ENCODE peak calls at places on chromosomes 13 and 19, in five cellular contexts. One of them, this sample, is unnamed.

GRCh38 chr19:29546583-29547190 is 20.9 kb downstream of the VSTM2B start:
- DNase-seq in fibroblast of lung: no peak
- DNase-seq in activated B cell treated with CpG ODN at 0.5 μM for 24 hours: no peak
- DNase-seq in neural progenitor cell: no peak
- DNase-seq in cardiac muscle cell: no peak
- DNase-seq in this sample: no peak

GRCh38 chr13:112605531-112605990 is 17.6 kb upstream of the TUBGCP3 start:
- DNase-seq in fibroblast of lung: no peak
- DNase-seq in activated B cell treated with CpG ODN at 0.5 μM for 24 hours: no peak
- DNase-seq in neural progenitor cell: no peak
- DNase-seq in cardiac muscle cell: no peak
- DNase-seq in this sample: no peak

GRCh38 chr19:45290381-45290931 is 32.2 kb downstream of the CKM start:
- DNase-seq in fibroblast of lung: no peak
- DNase-seq in activated B cell treated with CpG ODN at 0.5 μM for 24 hours: no peak
- DNase-seq in neural progenitor cell: no peak
- DNase-seq in cardiac muscle cell: no peak
- DNase-seq in this sample: no peak

GRCh38 chr13:102295316-102296048 is 106.4 kb downstream of the FGF14 start:
- DNase-seq in fibroblast of lung: peak
- DNase-seq in activated B cell treated with CpG ODN at 0.5 μM for 24 hours: no peak
- DNase-seq in neural progenitor cell: no peak
- DNase-seq in cardiac muscle cell: no peak
- DNase-seq in this sample: no peak

GRCh38 chr19:41999071-41999877 is 5.2 kb upstream of the ATP1A3 start:
- DNase-seq in fibroblast of lung: no peak
- DNase-seq in activated B cell treated with CpG ODN at 0.5 μM for 24 hours: no peak
- DNase-seq in neural progenitor cell: peak
- DNase-seq in cardiac muscle cell: peak
- DNase-seq in this sample: no peak

GRCh38 chr13:44045179-44045562 is 165.5 kb downstream of the LACC1 start:
- DNase-seq in fibroblast of lung: no peak
- DNase-seq in activated B cell treated with CpG ODN at 0.5 μM for 24 hours: no peak
- DNase-seq in neural progenitor cell: peak
- DNase-seq in cardiac muscle cell: no peak
- DNase-seq in this sample: no peak

GRCh38 chr19:30498707-30499106 is 126.5 kb downstream of the ZNF536 start:
- DNase-seq in fibroblast of lung: no peak
- DNase-seq in activated B cell treated with CpG ODN at 0.5 μM for 24 hours: no peak
- DNase-seq in neural progenitor cell: peak
- DNase-seq in cardiac muscle cell: peak
- DNase-seq in this sample: no peak

GRCh38 chr13:106061781-106062180 is 473.7 kb downstream of the EFNB2 start:
- DNase-seq in fibroblast of lung: no peak
- DNase-seq in activated B cell treated with CpG ODN at 0.5 μM for 24 hours: no peak
- DNase-seq in neural progenitor cell: no peak
- DNase-seq in cardiac muscle cell: no peak
- DNase-seq in this sample: no peak

GRCh38 chr13:40464991-40465390 is 201.4 kb downstream of the FOXO1 start:
- DNase-seq in fibroblast of lung: no peak
- DNase-seq in activated B cell treated with CpG ODN at 0.5 μM for 24 hours: no peak
- DNase-seq in neural progenitor cell: no peak
- DNase-seq in cardiac muscle cell: no peak
- DNase-seq in this sample: no peak

GRCh38 chr13:96072392-96072791 is 17.5 kb upstream of the HS6ST3 start:
- DNase-seq in fibroblast of lung: no peak
- DNase-seq in activated B cell treated with CpG ODN at 0.5 μM for 24 hours: no peak
- DNase-seq in neural progenitor cell: peak
- DNase-seq in cardiac muscle cell: no peak
- DNase-seq in this sample: no peak
- TF ChIP-seq CTCF in fibroblast of lung: no peak
- TF ChIP-seq CTCF in activated B cell treated with CpG ODN at 0.5 μM for 24 hours: no peak
- TF ChIP-seq CTCF in neural progenitor cell: peak
- TF ChIP-seq CTCF in cardiac muscle cell: no peak
- TF ChIP-seq CTCF in this sample: no peak

GRCh38 chr13:39284801-39285388 is 246.6 kb downstream of the NHLRC3 start:
- DNase-seq in fibroblast of lung: peak
- DNase-seq in activated B cell treated with CpG ODN at 0.5 μM for 24 hours: no peak
- DNase-seq in neural progenitor cell: peak
- DNase-seq in cardiac muscle cell: no peak
- DNase-seq in this sample: no peak
- TF ChIP-seq CTCF in fibroblast of lung: peak
- TF ChIP-seq CTCF in activated B cell treated with CpG ODN at 0.5 μM for 24 hours: no peak
- TF ChIP-seq CTCF in neural progenitor cell: peak
- TF ChIP-seq CTCF in cardiac muscle cell: peak
- TF ChIP-seq CTCF in this sample: no peak

GRCh38 chr13:73399347-73400216 is 340.8 kb downstream of the KLF5 start:
- DNase-seq in fibroblast of lung: no peak
- DNase-seq in activated B cell treated with CpG ODN at 0.5 μM for 24 hours: no peak
- DNase-seq in neural progenitor cell: no peak
- DNase-seq in cardiac muscle cell: no peak
- DNase-seq in this sample: no peak
- TF ChIP-seq CTCF in fibroblast of lung: no peak
- TF ChIP-seq CTCF in activated B cell treated with CpG ODN at 0.5 μM for 24 hours: no peak
- TF ChIP-seq CTCF in neural progenitor cell: no peak
- TF ChIP-seq CTCF in cardiac muscle cell: no peak
- TF ChIP-seq CTCF in this sample: no peak

GRCh38 chr19:5131031-5131865 is 162.3 kb downstream of the KDM4B start:
- DNase-seq in fibroblast of lung: no peak
- DNase-seq in activated B cell treated with CpG ODN at 0.5 μM for 24 hours: peak
- DNase-seq in neural progenitor cell: no peak
- DNase-seq in cardiac muscle cell: no peak
- DNase-seq in this sample: no peak
- TF ChIP-seq CTCF in fibroblast of lung: no peak
- TF ChIP-seq CTCF in activated B cell treated with CpG ODN at 0.5 μM for 24 hours: no peak
- TF ChIP-seq CTCF in neural progenitor cell: peak
- TF ChIP-seq CTCF in cardiac muscle cell: no peak
- TF ChIP-seq CTCF in this sample: no peak

GRCh38 chr19:5341448-5341820 is 822 bp upstream of the PTPRS start:
- DNase-seq in fibroblast of lung: no peak
- DNase-seq in activated B cell treated with CpG ODN at 0.5 μM for 24 hours: no peak
- DNase-seq in neural progenitor cell: peak
- DNase-seq in cardiac muscle cell: no peak
- DNase-seq in this sample: no peak
- TF ChIP-seq CTCF in fibroblast of lung: no peak
- TF ChIP-seq CTCF in activated B cell treated with CpG ODN at 0.5 μM for 24 hours: no peak
- TF ChIP-seq CTCF in neural progenitor cell: no peak
- TF ChIP-seq CTCF in cardiac muscle cell: no peak
- TF ChIP-seq CTCF in this sample: no peak

GRCh38 chr13:27919934-27920676 is at the start of gene PDX1:
- DNase-seq in fibroblast of lung: no peak
- DNase-seq in activated B cell treated with CpG ODN at 0.5 μM for 24 hours: no peak
- DNase-seq in neural progenitor cell: peak
- DNase-seq in cardiac muscle cell: peak
- DNase-seq in this sample: no peak

GRCh38 chr13:27919299-27919933 is 384 bp upstream of the PDX1 start:
- DNase-seq in fibroblast of lung: no peak
- DNase-seq in activated B cell treated with CpG ODN at 0.5 μM for 24 hours: no peak
- DNase-seq in neural progenitor cell: no peak
- DNase-seq in cardiac muscle cell: no peak
- DNase-seq in this sample: no peak

GRCh38 chr13:27921421-27921960 is 1.7 kb downstream of the PDX1 start:
- DNase-seq in fibroblast of lung: no peak
- DNase-seq in activated B cell treated with CpG ODN at 0.5 μM for 24 hours: no peak
- DNase-seq in neural progenitor cell: peak
- DNase-seq in cardiac muscle cell: no peak
- DNase-seq in this sample: no peak

GRCh38 chr13:27921961-27922910 is 2.4 kb downstream of the PDX1 start:
- DNase-seq in fibroblast of lung: no peak
- DNase-seq in activated B cell treated with CpG ODN at 0.5 μM for 24 hours: no peak
- DNase-seq in neural progenitor cell: peak
- DNase-seq in cardiac muscle cell: no peak
- DNase-seq in this sample: no peak

DNA sequence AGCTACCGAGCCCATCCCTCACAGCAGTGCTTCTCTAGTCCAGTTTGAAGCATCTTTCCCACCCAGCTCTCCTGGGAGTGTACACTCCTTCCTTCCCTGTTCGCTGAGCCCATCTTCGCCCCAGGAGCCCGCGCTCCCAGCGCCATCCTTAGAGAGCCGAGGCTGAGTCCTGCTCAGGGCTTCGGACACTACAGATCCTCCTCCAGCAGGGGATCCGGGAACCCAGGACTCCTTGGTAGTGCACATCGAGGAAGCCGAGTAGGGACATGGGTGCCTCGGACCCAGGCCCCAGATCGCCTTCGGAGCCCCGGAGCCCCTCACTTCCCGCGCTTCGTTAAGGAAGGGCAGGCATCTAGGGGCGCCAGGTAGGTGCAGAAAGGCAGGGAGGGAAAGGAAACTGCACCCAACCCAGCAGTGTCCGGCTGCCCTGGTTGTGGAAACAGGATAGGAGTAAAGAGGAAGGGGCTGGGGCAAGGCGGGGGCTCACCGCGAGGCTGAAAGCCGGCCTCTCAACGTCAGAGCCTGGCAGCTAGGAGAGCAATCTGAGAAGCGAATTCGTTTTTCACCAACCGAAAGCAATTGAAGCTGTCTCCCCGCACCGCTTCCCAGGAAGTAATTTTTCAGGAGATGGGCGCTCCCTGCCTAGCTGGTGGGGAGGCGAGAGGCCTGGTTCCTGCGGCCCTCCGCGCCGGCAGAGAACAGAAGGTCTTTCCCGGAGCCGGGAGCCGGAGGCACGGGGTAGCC is 1.0 kb downstream of the PDX1 start:
- DNase-seq in fibroblast of lung: peak
- DNase-seq in activated B cell treated with CpG ODN at 0.5 μM for 24 hours: peak
- DNase-seq in neural progenitor cell: peak
- DNase-seq in cardiac muscle cell: peak
- DNase-seq in this sample: no peak
- TF ChIP-seq CTCF in fibroblast of lung: no peak
- TF ChIP-seq CTCF in activated B cell treated with CpG ODN at 0.5 μM for 24 hours: no peak
- TF ChIP-seq CTCF in neural progenitor cell: no peak
- TF ChIP-seq CTCF in cardiac muscle cell: no peak
- TF ChIP-seq CTCF in this sample: peak

DNA sequence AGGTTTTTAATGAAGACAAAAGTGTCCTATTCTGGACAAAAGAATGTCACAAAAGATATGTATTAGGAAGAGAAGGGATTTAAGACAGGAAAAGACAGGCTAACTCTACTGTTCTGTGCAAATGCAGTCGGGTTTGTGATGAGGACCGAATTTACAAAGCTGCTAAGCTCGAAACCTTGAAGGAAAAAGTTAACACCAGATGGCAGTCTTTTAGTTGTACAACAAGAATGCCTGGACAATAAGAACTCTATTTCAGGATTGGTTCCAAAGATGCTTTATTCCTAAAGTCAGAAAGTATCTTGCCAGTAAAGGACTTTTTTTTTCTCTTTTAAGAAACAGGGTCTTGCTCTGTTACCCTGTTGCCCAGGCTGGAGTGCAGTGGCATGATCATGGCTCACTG is 51.1 kb downstream of the HS6ST3 start:
- DNase-seq in fibroblast of lung: peak
- DNase-seq in activated B cell treated with CpG ODN at 0.5 μM for 24 hours: no peak
- DNase-seq in neural progenitor cell: peak
- DNase-seq in cardiac muscle cell: peak
- DNase-seq in this sample: no peak
- TF ChIP-seq CTCF in fibroblast of lung: peak
- TF ChIP-seq CTCF in activated B cell treated with CpG ODN at 0.5 μM for 24 hours: no peak
- TF ChIP-seq CTCF in neural progenitor cell: peak
- TF ChIP-seq CTCF in cardiac muscle cell: peak
- TF ChIP-seq CTCF in this sample: peak

DNA sequence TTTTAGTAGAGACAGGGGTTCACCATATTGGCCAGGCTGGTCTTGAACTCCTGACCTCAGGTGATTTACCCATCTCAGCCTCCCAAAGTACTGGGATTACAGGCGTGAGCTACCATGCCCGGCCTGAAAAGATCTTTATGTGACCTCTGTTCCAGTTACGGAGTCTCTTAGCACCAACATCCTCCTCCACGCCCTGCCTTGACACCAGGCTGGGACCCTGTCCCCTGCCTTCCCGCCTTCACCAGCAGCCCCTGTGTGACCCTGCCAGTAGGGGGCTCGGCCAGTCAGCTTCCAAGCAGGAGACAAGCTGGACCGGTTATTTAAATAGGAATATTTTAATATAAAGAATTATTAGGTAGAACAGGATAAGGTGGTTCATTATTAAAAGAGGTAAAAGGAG is 54.2 kb downstream of the GPR12 start:
- DNase-seq in fibroblast of lung: no peak
- DNase-seq in activated B cell treated with CpG ODN at 0.5 μM for 24 hours: no peak
- DNase-seq in neural progenitor cell: no peak
- DNase-seq in cardiac muscle cell: no peak
- DNase-seq in this sample: no peak
- TF ChIP-seq CTCF in fibroblast of lung: no peak
- TF ChIP-seq CTCF in activated B cell treated with CpG ODN at 0.5 μM for 24 hours: no peak
- TF ChIP-seq CTCF in neural progenitor cell: peak
- TF ChIP-seq CTCF in cardiac muscle cell: no peak
- TF ChIP-seq CTCF in this sample: no peak

GRCh38 chr13:91701975-91702374 is 303.6 kb downstream of the GPC5 start:
- DNase-seq in fibroblast of lung: no peak
- DNase-seq in activated B cell treated with CpG ODN at 0.5 μM for 24 hours: no peak
- DNase-seq in neural progenitor cell: no peak
- DNase-seq in cardiac muscle cell: no peak
- DNase-seq in this sample: no peak

GRCh38 chr13:91702411-91702810 is 304.0 kb downstream of the GPC5 start:
- DNase-seq in fibroblast of lung: no peak
- DNase-seq in activated B cell treated with CpG ODN at 0.5 μM for 24 hours: no peak
- DNase-seq in neural progenitor cell: no peak
- DNase-seq in cardiac muscle cell: no peak
- DNase-seq in this sample: no peak

GRCh38 chr13:91698308-91698707 is 299.9 kb downstream of the GPC5 start:
- DNase-seq in fibroblast of lung: no peak
- DNase-seq in activated B cell treated with CpG ODN at 0.5 μM for 24 hours: no peak
- DNase-seq in neural progenitor cell: no peak
- DNase-seq in cardiac muscle cell: no peak
- DNase-seq in this sample: no peak

GRCh38 chr13:91698767-91699166 is 300.3 kb downstream of the GPC5 start:
- DNase-seq in fibroblast of lung: no peak
- DNase-seq in activated B cell treated with CpG ODN at 0.5 μM for 24 hours: no peak
- DNase-seq in neural progenitor cell: no peak
- DNase-seq in cardiac muscle cell: no peak
- DNase-seq in this sample: no peak

DNA sequence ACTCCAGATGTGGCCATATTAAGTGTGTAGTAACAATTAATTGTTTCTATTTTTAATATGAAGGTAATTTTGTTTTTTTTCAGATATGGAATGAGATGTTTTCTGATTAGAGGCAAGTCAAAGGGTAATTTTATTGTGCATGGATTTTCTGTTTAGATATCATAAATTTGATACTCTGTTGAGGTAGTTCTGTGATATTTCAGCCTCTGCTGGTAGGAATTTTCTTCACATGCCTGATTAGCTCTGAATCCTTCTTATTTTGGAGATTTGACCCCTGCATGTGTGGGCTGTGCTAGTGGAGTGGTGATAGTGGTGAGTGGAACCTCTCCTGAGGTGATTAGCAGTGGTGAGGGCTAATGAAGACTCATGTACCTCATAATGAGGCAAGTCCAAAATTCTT is 301.4 kb downstream of the GPC5 start:
- DNase-seq in fibroblast of lung: no peak
- DNase-seq in activated B cell treated with CpG ODN at 0.5 μM for 24 hours: no peak
- DNase-seq in neural progenitor cell: no peak
- DNase-seq in cardiac muscle cell: no peak
- DNase-seq in this sample: no peak
- TF ChIP-seq CTCF in fibroblast of lung: no peak
- TF ChIP-seq CTCF in activated B cell treated with CpG ODN at 0.5 μM for 24 hours: no peak
- TF ChIP-seq CTCF in neural progenitor cell: no peak
- TF ChIP-seq CTCF in cardiac muscle cell: no peak
- TF ChIP-seq CTCF in this sample: peak

This sample was measured in neural crest cell.